ENCODE peak calls at places on chromosomes 3 and 15, in four cellular contexts. E is iPS-NIHi11, P is GM23338, J is HS-27A. O is an unnamed sample.

GRCh38 chr3:79139395-79140060 is 628.3 kb downstream of the ROBO1 start:
- DNase-seq in P (peak), E (no peak), J (no peak), O (no peak)

GRCh38 chr15:99925661-99926461 is 192.6 kb upstream of the LYSMD4 start:
- DNase-seq in E (peak), J (no peak), P (peak), O (peak)

GRCh38 chr3:18438586-18438985 is 13.4 kb upstream of the SATB1 start:
- DNase-seq in E (no peak), J (no peak), P (peak), O (no peak)

GRCh38 chr3:39149498-39150169 is 3.8 kb downstream of the CSRNP1 start:
- DNase-seq in J (no peak), P (no peak), E (no peak), O (no peak)

GRCh38 chr3:77348244-77348855 is 308.5 kb downstream of the ROBO2 start:
- DNase-seq in J (no peak), E (peak), P (peak), O (no peak)

GRCh38 chr3:159782724-159783421 is 205.8 kb upstream of the IL12A start:
- DNase-seq in E (no peak), J (no peak), P (no peak), O (no peak)

GRCh38 chr3:69205385-69205784 is 83.0 kb upstream of the LMOD3 start:
- DNase-seq in J (no peak), P (no peak), E (no peak), O (no peak)

GRCh38 chr3:165476399-165477060 is 280.3 kb upstream of the SLITRK3 start:
- DNase-seq in J (no peak), P (no peak), E (no peak), O (no peak)

O was measured in memory B cell.